ENCODE peak calls at places on chromosome 2, in nine cellular contexts. A is AG08396; P is stimulated activated CD4-positive, alpha-beta T cell treated with anti-CD3 and anti-CD28 coated beads, Interleukin-2, amount 100 ng/mL, for 48 hours; L is activated T-helper 1 cell treated with Interleukin-2 at 50 U/mL for 16 hours; G is LoVo; W is nephron progenitor cell; R is lower lobe of right lung; F is right cardiac atrium; E is upper lobe of left lung. S is an unnamed sample.

GRCh38 chr2:222844323-222844722 is 16.5 kb upstream of the ACSL3 start:
- DNase-seq in A (peak; percentile 46), P (no peak), L (no peak), G (no peak), W (no peak), R (no peak), F (no peak), E (no peak), S (no peak)

GRCh38 chr2:40451926-40452605 is at the start of gene SLC8A1:
- DNase-seq in A (peak; percentile 81), P (peak; percentile 2), L (no peak), G (no peak), W (peak; percentile 73), R (peak; percentile 55), F (peak; percentile 38), E (peak; percentile 91), S (peak; percentile 66)

GRCh38 chr2:201880620-201881381 is 74.5 kb downstream of the CDK15 start:
- DNase-seq in A (peak; percentile 37), P (no peak), L (no peak), G (no peak), W (no peak), R (no peak), F (peak; percentile 28), E (no peak), S (no peak)

GRCh38 chr2:135839713-135840112 is 2.7 kb upstream of the LCT start:
- DNase-seq in A (peak; percentile 61), P (no peak), L (no peak), G (no peak), W (no peak), R (no peak), F (no peak), E (no peak), S (no peak)

GRCh38 chr2:28958689-28959088 is 22.4 kb upstream of the TOGARAM2 start:
- DNase-seq in A (peak; percentile 83), P (peak; percentile 22), L (no peak), G (peak; percentile 66), W (peak; percentile 61), R (no peak), F (peak; percentile 75), E (no peak), S (peak; percentile 73)

GRCh38 chr2:10919776-10920606 is 8.3 kb downstream of the KCNF1 start:
- DNase-seq in A (no peak), P (no peak), L (no peak), G (no peak), W (no peak), R (no peak), F (no peak), E (no peak), S (no peak)

GRCh38 chr2:134227666-134228065 is 26.2 kb upstream of the MGAT5 start:
- DNase-seq in A (no peak), P (no peak), L (no peak), G (no peak), W (no peak), R (no peak), F (no peak), E (no peak), S (no peak)

GRCh38 chr2:109324859-109325258 is 195.9 kb downstream of the SH3RF3 start:
- DNase-seq in A (peak; percentile 58), P (no peak), L (no peak), G (no peak), W (no peak), R (no peak), F (peak; percentile 86), E (no peak), S (no peak)

GRCh38 chr2:22270341-22270740 is 1114.6 kb upstream of the KLHL29 start:
- DNase-seq in A (no peak), P (no peak), L (no peak), G (no peak), W (no peak), R (no peak), F (no peak), E (no peak), S (no peak)

GRCh38 chr2:181787310-181788048 is 104.1 kb upstream of the ITPRID2 start:
- DNase-seq in A (no peak), P (no peak), L (no peak), G (no peak), W (no peak), R (no peak), F (no peak), E (no peak), S (no peak)

GRCh38 chr2:238848941-238849853 is 1.3 kb downstream of the TWIST2 start:
- DNase-seq in A (no peak), P (no peak), L (no peak), G (no peak), W (peak; percentile 49), R (no peak), F (no peak), E (peak; percentile 83), S (no peak)

GRCh38 chr2:144285324-144285723 is 234.6 kb downstream of the ZEB2 start:
- DNase-seq in A (no peak), P (no peak), L (no peak), G (no peak), W (no peak), R (no peak), F (no peak), E (no peak), S (no peak)

GRCh38 chr2:215718890-215719289 is 283.0 kb upstream of the FN1 start:
- DNase-seq in A (no peak), P (no peak), L (no peak), G (no peak), W (no peak), R (no peak), F (no peak), E (no peak), S (no peak)

GRCh38 chr2:231614559-231615057 is 21.9 kb downstream of the TEX44 start:
- DNase-seq in A (no peak), P (no peak), L (no peak), G (no peak), W (no peak), R (peak; percentile 64), F (peak; percentile 74), E (peak; percentile 93), S (no peak)

GRCh38 chr2:238814815-238815214 is 33.1 kb upstream of the TWIST2 start:
- DNase-seq in A (no peak), P (no peak), L (no peak), G (no peak), W (no peak), R (no peak), F (no peak), E (no peak), S (no peak)

GRCh38 chr2:42809131-42809875 is 16.9 kb upstream of the HAAO start:
- DNase-seq in A (no peak), P (no peak), L (no peak), G (no peak), W (no peak), R (no peak), F (no peak), E (no peak), S (no peak)

GRCh38 chr2:96116424-96116878 is at the start of gene ADRA2B:
- DNase-seq in A (peak; percentile 45), P (peak; percentile 67), L (peak; percentile 67), G (peak; percentile 73), W (peak; percentile 84), R (peak; percentile 82), F (peak; percentile 54), E (peak; percentile 95), S (peak; percentile 74)

GRCh38 chr2:168731550-168732128 is 70.8 kb upstream of the NOSTRIN start:
- DNase-seq in A (no peak), P (no peak), L (no peak), G (no peak), W (no peak), R (no peak), F (no peak), E (no peak), S (no peak)

GRCh38 chr2:230575640-230576324 is 136.9 kb upstream of the CAB39 start:
- DNase-seq in A (no peak), P (peak; percentile 40), L (peak; percentile 38), G (no peak), W (no peak), R (no peak), F (no peak), E (no peak), S (no peak)

GRCh38 chr2:75375646-75376582 is 176.6 kb upstream of the TACR1 start:
- DNase-seq in A (peak; percentile 5), P (no peak), L (no peak), G (no peak), W (no peak), R (no peak), F (no peak), E (no peak), S (no peak)

GRCh38 chr2:240579771-240580614 is 6.5 kb upstream of the CAPN10 start:
- DNase-seq in A (peak; percentile 76), P (peak; percentile 66), L (peak; percentile 70), G (peak; percentile 84), W (no peak), R (peak; percentile 89), F (peak; percentile 71), E (peak; percentile 93), S (no peak)

GRCh38 chr2:100239513-100240210 is 82.6 kb downstream of the LONRF2 start:
- DNase-seq in A (no peak), P (no peak), L (no peak), G (no peak), W (peak; percentile 73), R (no peak), F (no peak), E (no peak), S (no peak)

GRCh38 chr2:214310319-214310718 is 100.5 kb upstream of the VWC2L start:
- DNase-seq in A (no peak), P (no peak), L (no peak), G (no peak), W (no peak), R (no peak), F (no peak), E (no peak), S (no peak)

GRCh38 chr2:128565441-128565840 is 246.8 kb upstream of the HS6ST1 start:
- DNase-seq in A (no peak), P (no peak), L (no peak), G (no peak), W (no peak), R (no peak), F (no peak), E (no peak), S (no peak)

GRCh38 chr2:59233910-59234309 is 992.8 kb upstream of the FANCL start:
- DNase-seq in A (no peak), P (no peak), L (no peak), G (no peak), W (no peak), R (no peak), F (no peak), E (no peak), S (no peak)

GRCh38 chr2:9710311-9710710 is 79.5 kb upstream of the YWHAQ start:
- DNase-seq in A (no peak), P (no peak), L (no peak), G (no peak), W (no peak), R (no peak), F (no peak), E (no peak), S (no peak)

GRCh38 chr2:25420820-25421237 is 79.1 kb upstream of the DNMT3A start:
- DNase-seq in A (no peak), P (no peak), L (no peak), G (no peak), W (no peak), R (no peak), F (no peak), E (no peak), S (no peak)

GRCh38 chr2:10079931-10080535 is at the start of gene CYS1:
- DNase-seq in A (peak; percentile 84), P (no peak), L (no peak), G (no peak), W (peak; percentile 67), R (no peak), F (peak; percentile 28), E (peak; percentile 88), S (peak; percentile 74)

GRCh38 chr2:50722828-50723227 is 309.1 kb downstream of the NRXN1 start:
- DNase-seq in A (no peak), P (no peak), L (no peak), G (no peak), W (no peak), R (no peak), F (no peak), E (no peak), S (no peak)

GRCh38 chr2:226450141-226450540 is 349.5 kb downstream of the IRS1 start:
- DNase-seq in A (no peak), P (no peak), L (no peak), G (no peak), W (no peak), R (no peak), F (no peak), E (no peak), S (no peak)

GRCh38 chr2:110146183-110146944 is 30.7 kb upstream of the MALL start:
- DNase-seq in A (no peak), P (no peak), L (no peak), G (no peak), W (no peak), R (no peak), F (no peak), E (no peak), S (no peak)

S was measured in HEK293T.